ENCODE peak calls at places on chromosomes 4 and X, in eight cellular contexts. Z is A673, K is adrenal gland, D is lower leg skin, V is WTC11, A is breast epithelium, T is epithelial cell of esophagus, U is astrocyte of the spinal cord. M is an unnamed sample.

GRCh38 chr4:177450421-177451107 is 8.3 kb upstream of the AGA start:
- DNase-seq in K (no peak), D (no peak), U (no peak), Z (no peak), A (no peak), V (no peak), T (peak), M (no peak)

GRCh38 chr4:17368408-17368807 is 143.5 kb downstream of the QDPR start:
- DNase-seq in K (no peak), U (no peak), A (no peak), T (peak), Z (no peak), D (no peak), V (no peak), M (no peak)

GRCh38 chrX:72255445-72255844 is 16.6 kb upstream of the ERCC6L start:
- DNase-seq in T (no peak), V (peak), K (no peak), D (no peak), U (no peak), Z (no peak), A (no peak), M (no peak)

GRCh38 chrX:13684361-13684760 is 4.6 kb upstream of the RAB9A start:
- DNase-seq in D (no peak), K (no peak), A (no peak), T (no peak), U (no peak), V (no peak), Z (no peak), M (no peak)

GRCh38 chrX:9644335-9644734 is 121.3 kb downstream of the GPR143 start:
- DNase-seq in T (no peak), U (no peak), V (no peak), K (no peak), D (no peak), Z (no peak), A (no peak), M (no peak)

GRCh38 chrX:116342903-116343302 is 93.5 kb upstream of the SLC6A14 start:
- DNase-seq in A (no peak), T (no peak), K (no peak), Z (no peak), D (no peak), V (no peak), U (no peak), M (no peak)

GRCh38 chr4:70463335-70463734 is 8.7 kb upstream of the MUC7 start:
- DNase-seq in T (no peak), A (no peak), V (no peak), Z (no peak), D (no peak), K (no peak), U (no peak), M (no peak)

GRCh38 chr4:151766691-151767090 is 5.9 kb upstream of the GATB start:
- DNase-seq in U (no peak), D (no peak), V (peak), T (peak), K (no peak), A (no peak), Z (no peak), M (no peak)

GRCh38 chr4:15436515-15436914 is 8.7 kb downstream of the C1QTNF7 start:
- DNase-seq in T (no peak), Z (peak), A (no peak), K (peak), D (no peak), V (no peak), U (peak), M (no peak)

GRCh38 chr4:82623284-82623683 is 61.5 kb upstream of the TMEM150C start:
- DNase-seq in Z (no peak), U (no peak), D (no peak), A (no peak), K (no peak), V (no peak), T (no peak), M (no peak)

GRCh38 chr4:151712777-151713176 is 48.0 kb downstream of the GATB start:
- DNase-seq in K (no peak), T (no peak), Z (no peak), D (no peak), A (no peak), V (no peak), U (no peak), M (no peak)

GRCh38 chr4:159010563-159011260 is 92.2 kb upstream of the RAPGEF2 start:
- DNase-seq in U (peak), Z (no peak), T (peak), A (peak), V (no peak), K (peak), D (peak), M (no peak)

GRCh38 chr4:48360285-48360965 is 19.1 kb downstream of the SLAIN2 start:
- DNase-seq in U (peak), T (peak), K (no peak), A (no peak), V (no peak), D (no peak), Z (peak), M (no peak)

GRCh38 chr4:76430519-76431388 is 4.3 kb upstream of the SHROOM3 start:
- DNase-seq in Z (peak), D (no peak), A (no peak), K (peak), T (peak), U (peak), V (no peak), M (no peak)

GRCh38 chr4:22692736-22693135 is at the start of gene GBA3:
- DNase-seq in A (no peak), Z (no peak), T (no peak), U (no peak), V (peak), D (no peak), K (no peak), M (no peak)

GRCh38 chr4:85522836-85523235 is 47.9 kb downstream of the ARHGAP24 start:
- DNase-seq in D (no peak), V (no peak), A (no peak), K (no peak), T (no peak), Z (no peak), U (peak), M (no peak)

GRCh38 chr4:111639876-111640275 is 505.4 kb upstream of the FAM241A start:
- DNase-seq in A (no peak), D (no peak), T (peak), K (peak), U (no peak), Z (peak), V (no peak), M (no peak)

GRCh38 chr4:7470111-7470510 is 35.4 kb upstream of the PSAPL1 start:
- DNase-seq in Z (no peak), U (no peak), K (no peak), V (no peak), T (no peak), A (no peak), D (no peak), M (no peak)

GRCh38 chr4:152128356-152128755 is 367.5 kb upstream of the GATB start:
- DNase-seq in K (no peak), Z (no peak), D (no peak), V (no peak), A (no peak), U (no peak), T (no peak), M (no peak)

GRCh38 chr4:95238554-95238953 is 310.2 kb downstream of the UNC5C start:
- DNase-seq in Z (no peak), K (no peak), D (no peak), V (no peak), A (no peak), T (no peak), U (no peak), M (no peak)

GRCh38 chr4:83320548-83320947 is 14.1 kb downstream of the HPSE start:
- DNase-seq in T (peak), K (peak), V (no peak), A (peak), Z (no peak), D (peak), U (no peak), M (no peak)

GRCh38 chrX:43644124-43644701 is 11.9 kb upstream of the MAOA start:
- DNase-seq in A (no peak), K (no peak), D (no peak), T (peak), Z (peak), U (peak), V (no peak), M (no peak)

GRCh38 chr4:62474802-62475201 is 1274.7 kb downstream of the ADGRL3 start:
- DNase-seq in D (no peak), U (no peak), V (no peak), Z (no peak), T (no peak), K (no peak), A (no peak), M (no peak)

GRCh38 chr4:81389720-81390119 is 82.0 kb downstream of the RASGEF1B start:
- DNase-seq in U (no peak), D (no peak), K (no peak), Z (no peak), A (no peak), T (no peak), V (no peak), M (no peak)

GRCh38 chrX:1582686-1583437 is 8.5 kb upstream of the AKAP17A start:
- DNase-seq in T (peak), A (no peak), Z (peak), D (no peak), K (peak), V (no peak), U (no peak), M (no peak)

GRCh38 chr4:173899813-173900212 is 369.8 kb upstream of the HAND2 start:
- DNase-seq in K (no peak), Z (no peak), A (no peak), D (no peak), V (no peak), T (no peak), U (no peak), M (no peak)

GRCh38 chrX:86148024-86148511 is at the start of gene DACH2:
- DNase-seq in T (peak), V (peak), U (peak), D (peak), A (peak), Z (peak), K (peak), M (peak)

GRCh38 chr4:101345271-101345595 is 2.1 kb downstream of the PPP3CA start:
- DNase-seq in U (peak), D (no peak), T (no peak), A (no peak), K (no peak), Z (peak), V (no peak), M (no peak)

GRCh38 chr4:155249036-155249566 is 40.7 kb downstream of the NPY2R start:
- DNase-seq in D (no peak), Z (no peak), V (no peak), T (peak), U (no peak), A (no peak), K (no peak), M (no peak)

GRCh38 chr4:185830263-185830994 is 18.4 kb upstream of the SORBS2 start:
- DNase-seq in T (no peak), A (no peak), V (no peak), U (no peak), D (no peak), Z (no peak), K (no peak), M (no peak)

GRCh38 chr4:105417624-105418023 is 56.2 kb downstream of the PPA2 start:
- DNase-seq in T (no peak), Z (no peak), D (no peak), V (no peak), U (no peak), A (no peak), K (peak), M (no peak)

GRCh38 chrX:12814434-12814833 is 23.2 kb downstream of the PRPS2 start:
- DNase-seq in T (peak), U (peak), K (peak), V (peak), A (no peak), D (no peak), Z (peak), M (no peak)

GRCh38 chr4:102616661-102617060 is 115.5 kb downstream of the NFKB1 start:
- DNase-seq in K (no peak), Z (no peak), U (no peak), V (peak), D (no peak), A (no peak), T (no peak), M (no peak)

GRCh38 chr4:102623622-102624021 is 122.5 kb downstream of the NFKB1 start:
- DNase-seq in K (peak), Z (peak), V (peak), D (peak), T (peak), U (peak), A (no peak), M (no peak)

GRCh38 chr4:102625232-102625930 is 124.2 kb downstream of the NFKB1 start:
- DNase-seq in Z (peak), K (peak), D (peak), U (peak), A (no peak), V (peak), T (peak), M (no peak)

GRCh38 chr4:102620697-102621497 is 119.7 kb downstream of the NFKB1 start:
- DNase-seq in U (peak), V (no peak), D (no peak), Z (peak), T (peak), A (peak), K (peak), M (no peak)
- TF ChIP-seq CTCF in U (peak), V (no peak), D (no peak), Z (peak), T (peak), A (peak), K (peak), M (peak)

DNA sequence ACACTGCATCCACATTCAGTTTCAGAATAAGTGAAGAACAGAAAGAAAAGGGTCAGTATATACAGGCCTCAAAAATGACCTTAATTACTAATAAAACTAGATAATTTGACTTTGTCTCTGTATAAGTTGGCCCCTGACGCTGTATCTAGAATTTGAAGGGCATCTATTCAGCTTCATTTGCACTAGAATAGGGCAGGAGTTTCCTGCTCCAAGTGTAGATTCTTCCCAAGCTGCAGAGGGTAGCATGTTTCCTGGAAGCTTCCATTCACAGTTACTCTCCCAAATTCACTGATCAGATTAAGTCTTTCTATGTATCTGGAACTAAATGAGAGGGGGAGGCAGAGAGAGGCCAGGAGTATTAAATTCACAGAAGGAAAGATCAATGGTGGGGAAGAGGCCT is 90.9 kb downstream of the GC start:
- DNase-seq in K (no peak), A (no peak), Z (no peak), U (no peak), T (no peak), V (no peak), D (no peak), M (no peak)
- TF ChIP-seq CTCF in K (no peak), A (no peak), Z (no peak), U (no peak), T (no peak), V (no peak), D (no peak), M (no peak)

GRCh38 chrX:120336899-120337298 is 25.0 kb upstream of the ATP1B4 start:
- DNase-seq in U (no peak), V (no peak), D (no peak), K (no peak), Z (no peak), T (no peak), A (no peak), M (no peak)

GRCh38 chrX:120334603-120335002 is 23.3 kb upstream of the TMEM255A start:
- DNase-seq in A (no peak), Z (no peak), T (no peak), V (no peak), U (no peak), K (no peak), D (no peak), M (no peak)

GRCh38 chrX:120332394-120332793 is 21.1 kb upstream of the TMEM255A start:
- DNase-seq in D (no peak), U (no peak), A (no peak), V (no peak), K (no peak), T (no peak), Z (no peak), M (no peak)

GRCh38 chrX:120334137-120334536 is 22.9 kb upstream of the TMEM255A start:
- DNase-seq in V (no peak), Z (peak), D (no peak), U (no peak), K (no peak), T (no peak), A (no peak), M (no peak)
- TF ChIP-seq CTCF in V (no peak), Z (no peak), D (no peak), U (no peak), K (no peak), T (no peak), A (no peak), M (no peak)

GRCh38 chrX:107775734-107776511 is at the start of gene TSC22D3:
- DNase-seq in U (peak), Z (peak), D (peak), T (peak), V (peak), A (peak), K (peak), M (no peak)
- TF ChIP-seq CTCF in U (no peak), Z (peak), D (no peak), T (no peak), V (no peak), A (no peak), K (no peak), M (peak)

GRCh38 chr4:56619816-56620215 is 61.3 kb downstream of the HOPX start:
- DNase-seq in U (no peak), K (no peak), V (peak), Z (no peak), D (no peak), T (no peak), A (no peak), M (no peak)

GRCh38 chr4:56622176-56622575 is 58.9 kb downstream of the HOPX start:
- DNase-seq in D (no peak), A (no peak), K (no peak), Z (no peak), T (peak), U (peak), V (no peak), M (no peak)

GRCh38 chr4:56613101-56613862 is 67.8 kb downstream of the HOPX start:
- DNase-seq in U (peak), D (no peak), Z (no peak), V (no peak), T (peak), K (no peak), A (no peak), M (no peak)

GRCh38 chr4:56618734-56619133 is 62.4 kb downstream of the HOPX start:
- DNase-seq in K (no peak), V (no peak), T (no peak), U (no peak), Z (no peak), D (no peak), A (no peak), M (no peak)

DNA sequence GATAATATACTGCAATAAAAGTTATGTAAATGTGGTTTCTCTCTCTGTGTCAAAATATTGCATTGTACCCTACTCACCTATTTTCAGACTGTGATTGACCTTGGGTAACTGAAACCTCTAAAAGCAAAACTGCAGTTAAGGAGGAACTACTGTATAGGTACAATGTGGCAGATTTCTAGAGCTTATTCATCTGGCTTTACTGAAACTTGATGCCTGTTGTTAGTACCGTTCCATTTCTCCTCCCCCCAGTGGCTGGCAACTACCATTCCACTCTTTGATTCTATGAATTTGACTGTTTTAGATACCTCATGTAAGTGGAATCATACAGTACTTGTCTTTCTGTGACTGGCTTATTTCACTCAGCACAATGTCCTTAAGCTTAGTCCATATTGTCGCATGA is 61.9 kb downstream of the HOPX start:
- DNase-seq in T (peak), D (no peak), K (no peak), Z (no peak), A (no peak), U (peak), V (no peak), M (no peak)
- TF ChIP-seq CTCF in T (peak), D (no peak), K (no peak), Z (no peak), A (no peak), U (peak), V (no peak), M (peak)

GRCh38 chr4:1260418-1261106 is 11.6 kb upstream of the CTBP1 start:
- DNase-seq in Z (no peak), K (no peak), A (no peak), U (no peak), D (peak), V (no peak), T (no peak), M (no peak)

GRCh38 chr4:1259966-1260365 is 11.0 kb upstream of the CTBP1 start:
- DNase-seq in V (no peak), Z (no peak), A (no peak), K (no peak), T (no peak), D (no peak), U (no peak), M (no peak)

GRCh38 chr4:1255699-1256098 is 6.8 kb upstream of the CTBP1 start:
- DNase-seq in D (no peak), T (no peak), K (no peak), U (no peak), V (no peak), A (no peak), Z (no peak), M (no peak)

GRCh38 chr4:1261107-1261928 is 12.4 kb upstream of the CTBP1 start:
- DNase-seq in A (no peak), K (no peak), D (peak), U (no peak), Z (no peak), V (no peak), T (no peak), M (no peak)

DNA sequence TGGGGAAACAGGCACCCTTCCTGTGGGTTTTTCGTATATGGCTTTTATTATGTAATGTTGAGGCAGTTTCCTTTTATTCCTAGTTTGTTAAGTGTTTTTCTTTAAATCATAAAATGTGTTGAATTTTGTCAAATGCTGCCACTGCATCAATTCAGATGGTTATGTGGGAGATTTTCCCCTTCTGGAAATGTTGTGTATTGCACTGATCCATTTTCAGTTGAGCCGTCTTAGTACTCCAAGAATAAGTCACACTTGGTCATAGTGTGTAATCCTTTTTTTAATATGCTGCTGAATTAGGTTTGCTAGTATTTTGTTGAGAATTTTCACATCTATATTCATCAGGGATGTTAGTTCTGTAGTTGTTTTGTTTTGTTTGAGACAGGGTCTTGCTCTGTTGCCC is 9.5 kb upstream of the CTBP1 start:
- DNase-seq in Z (no peak), V (no peak), U (no peak), A (no peak), T (no peak), D (no peak), K (no peak), M (no peak)
- TF ChIP-seq CTCF in Z (no peak), V (no peak), U (no peak), A (no peak), T (no peak), D (no peak), K (no peak), M (peak)

GRCh38 chrX:23673108-23673507 is 5.8 kb downstream of the PRDX4 start:
- DNase-seq in U (no peak), T (no peak), D (no peak), Z (no peak), V (no peak), A (no peak), K (no peak), M (no peak)
- TF ChIP-seq CTCF in U (no peak), T (no peak), D (no peak), Z (no peak), V (no peak), A (no peak), K (no peak), M (no peak)

DNA sequence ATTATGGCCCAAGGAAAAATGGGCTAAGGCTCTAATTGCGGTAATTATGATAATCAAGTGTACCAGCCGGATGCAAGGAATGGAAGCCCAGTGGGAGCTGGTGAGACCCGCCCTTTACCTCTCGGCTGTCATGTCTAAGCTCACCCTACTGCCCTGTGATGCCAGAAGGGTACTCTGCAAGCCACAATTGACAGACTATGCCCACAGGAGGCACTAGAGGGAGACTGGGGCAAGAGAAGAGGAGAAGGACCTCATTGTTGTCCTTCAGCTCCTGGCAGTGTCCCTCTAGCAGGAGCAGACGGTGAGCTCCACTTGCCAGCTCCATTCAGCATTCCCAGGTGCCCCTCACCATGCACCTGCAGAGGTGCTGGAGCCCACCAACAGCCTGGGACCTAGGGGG is 141.8 kb downstream of the SMIM20 start:
- DNase-seq in V (no peak), A (no peak), D (peak), K (no peak), Z (no peak), U (no peak), T (no peak), M (no peak)
- TF ChIP-seq CTCF in V (no peak), A (no peak), D (no peak), K (no peak), Z (no peak), U (no peak), T (peak), M (no peak)

M was measured in type B pancreatic cell.